ENCODE peak calls at places on chromosomes 3 and 15, in five cellular contexts. K, Q, W, C and Z are unnamed samples.

GRCh38 chr3:98855811-98856400 is 45.6 kb downstream of the DCBLD2 start:
- DNase-seq in K (peak), Q (no peak), W (no peak), C (no peak), Z (no peak)

GRCh38 chr15:69976366-69976994 is 121.2 kb downstream of the TLE3 start:
- DNase-seq in K (peak), Q (no peak), W (peak), C (no peak), Z (peak)

GRCh38 chr3:161273589-161274218 is 52.6 kb downstream of the NMD3 start:
- DNase-seq in K (peak), Q (no peak), W (peak), C (no peak), Z (peak)

GRCh38 chr3:69425249-69425648 is 39.4 kb upstream of the FRMD4B start:
- DNase-seq in K (peak), Q (peak), W (peak), C (no peak), Z (peak)

GRCh38 chr3:184552863-184553262 is 8.7 kb upstream of the EPHB3 start:
- DNase-seq in K (no peak), Q (no peak), W (no peak), C (no peak), Z (no peak)

GRCh38 chr3:102733811-102734574 is 299.2 kb downstream of the ZPLD1 start:
- DNase-seq in K (no peak), Q (no peak), W (no peak), C (no peak), Z (no peak)

GRCh38 chr3:94607778-94608177 is 544.9 kb downstream of the NSUN3 start:
- DNase-seq in K (no peak), Q (no peak), W (no peak), C (no peak), Z (no peak)

GRCh38 chr15:71526061-71526460 is 284.3 kb upstream of the NR2E3 start:
- DNase-seq in K (peak), Q (no peak), W (no peak), C (no peak), Z (no peak)

GRCh38 chr3:25532763-25533162 is 104.7 kb downstream of the RARB start:
- DNase-seq in K (peak), Q (peak), W (no peak), C (no peak), Z (peak)

GRCh38 chr3:194928831-194929594 is 243.3 kb downstream of the FAM43A start:
- DNase-seq in K (no peak), Q (no peak), W (peak), C (no peak), Z (no peak)

GRCh38 chr15:56835598-56836275 is 82.7 kb upstream of the TCF12 start:
- DNase-seq in K (peak), Q (no peak), W (no peak), C (peak), Z (no peak)

GRCh38 chr15:99102332-99103235 is 2.3 kb upstream of the SYNM start:
- DNase-seq in K (no peak), Q (no peak), W (no peak), C (peak), Z (no peak)

GRCh38 chr15:83248944-83249343 is 35.5 kb downstream of the BNC1 start:
- DNase-seq in K (no peak), Q (no peak), W (no peak), C (no peak), Z (no peak)

DNA sequence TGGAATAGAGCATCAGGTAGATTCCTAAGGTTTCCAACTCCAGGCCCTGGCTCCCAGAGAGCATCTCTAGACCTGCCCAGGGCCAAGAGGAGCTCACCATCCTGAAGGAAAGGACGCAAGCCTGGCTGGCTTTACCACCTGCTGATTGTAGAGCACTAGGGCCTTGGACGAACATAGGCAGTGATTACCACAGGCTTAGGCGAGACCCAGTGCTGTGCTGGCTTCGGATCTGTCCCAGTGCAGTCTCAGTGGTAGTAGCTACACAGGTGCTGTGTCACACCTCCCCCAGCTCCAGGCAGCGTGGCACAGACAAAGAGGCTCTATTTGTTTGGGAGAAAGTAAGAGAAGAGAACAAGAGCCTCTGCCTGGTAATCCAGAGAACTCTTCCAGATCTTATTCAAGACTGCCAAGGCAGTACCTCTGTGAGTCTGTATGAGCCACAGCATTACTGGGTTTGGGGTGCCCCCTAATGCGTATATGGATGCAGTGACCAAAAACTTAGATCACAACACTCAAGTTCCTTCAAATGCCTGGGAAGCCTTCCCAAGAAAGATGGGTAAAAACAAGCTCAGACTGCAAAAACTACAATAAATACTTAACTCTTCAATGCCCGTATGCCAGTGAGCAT is 25.4 kb downstream of the ISG20 start:
- DNase-seq in K (no peak), Q (no peak), W (no peak), C (no peak), Z (peak)
- TF ChIP-seq CTCF in K (no peak), Q (peak), W (no peak), C (peak), Z (peak)

DNA sequence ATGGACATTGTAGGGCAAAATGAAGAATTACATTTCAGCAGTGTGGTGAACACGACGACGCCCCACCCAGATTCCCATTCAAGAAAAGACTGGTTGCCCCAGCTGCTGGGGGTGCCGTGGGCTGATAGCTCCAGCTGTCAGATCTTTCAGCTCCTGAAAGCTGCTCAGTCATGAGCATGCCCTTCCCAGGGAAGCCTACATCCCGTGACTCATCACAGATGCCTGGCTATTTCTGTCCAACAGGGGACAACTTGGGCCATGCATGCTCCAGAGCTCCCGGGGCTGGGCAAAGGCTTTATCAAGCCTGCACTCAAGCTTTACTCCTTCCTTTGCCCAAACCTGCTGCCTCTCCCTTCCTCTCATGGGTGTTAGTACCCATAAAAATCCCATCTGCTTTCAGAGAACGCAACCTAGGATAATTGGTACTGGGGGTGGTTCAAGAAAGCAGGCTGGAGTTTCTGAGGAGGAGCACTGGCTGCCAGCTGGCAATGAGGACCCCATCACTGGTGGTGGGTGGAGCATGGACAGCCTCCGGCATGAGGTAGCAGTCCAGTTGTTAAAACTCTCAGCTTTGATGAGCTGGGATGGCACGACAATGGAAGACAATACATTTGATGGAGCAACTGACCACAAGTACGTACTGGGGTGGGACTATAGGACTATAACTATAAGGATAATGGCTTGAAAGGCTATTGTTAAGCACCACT is 16.4 kb upstream of the ST8SIA2 start:
- DNase-seq in K (no peak), Q (no peak), W (no peak), C (no peak), Z (no peak)
- TF ChIP-seq CTCF in K (no peak), Q (no peak), W (no peak), C (no peak), Z (no peak)

GRCh38 chr3:47276558-47276957 is 6.0 kb downstream of the KIF9 start:
- DNase-seq in K (no peak), Q (no peak), W (no peak), C (no peak), Z (no peak)

GRCh38 chr3:47273564-47273963 is 9.0 kb downstream of the KIF9 start:
- DNase-seq in K (no peak), Q (no peak), W (no peak), C (no peak), Z (no peak)
- TF ChIP-seq CTCF in K (no peak), Q (no peak), W (no peak), C (no peak), Z (no peak)

GRCh38 chr3:139937674-139938279 is 2.8 kb downstream of the CLSTN2 start:
- DNase-seq in K (peak), Q (peak), W (peak), C (peak), Z (peak)

GRCh38 chr3:139934557-139935070 is 371 bp upstream of the CLSTN2 start:
- DNase-seq in K (no peak), Q (no peak), W (peak), C (peak), Z (peak)

GRCh38 chr3:139939681-139940190 is 4.8 kb downstream of the CLSTN2 start:
- DNase-seq in K (no peak), Q (no peak), W (no peak), C (no peak), Z (no peak)

GRCh38 chr3:139935866-139936817 is 1.2 kb downstream of the CLSTN2 start:
- DNase-seq in K (no peak), Q (no peak), W (peak), C (peak), Z (no peak)

DNA sequence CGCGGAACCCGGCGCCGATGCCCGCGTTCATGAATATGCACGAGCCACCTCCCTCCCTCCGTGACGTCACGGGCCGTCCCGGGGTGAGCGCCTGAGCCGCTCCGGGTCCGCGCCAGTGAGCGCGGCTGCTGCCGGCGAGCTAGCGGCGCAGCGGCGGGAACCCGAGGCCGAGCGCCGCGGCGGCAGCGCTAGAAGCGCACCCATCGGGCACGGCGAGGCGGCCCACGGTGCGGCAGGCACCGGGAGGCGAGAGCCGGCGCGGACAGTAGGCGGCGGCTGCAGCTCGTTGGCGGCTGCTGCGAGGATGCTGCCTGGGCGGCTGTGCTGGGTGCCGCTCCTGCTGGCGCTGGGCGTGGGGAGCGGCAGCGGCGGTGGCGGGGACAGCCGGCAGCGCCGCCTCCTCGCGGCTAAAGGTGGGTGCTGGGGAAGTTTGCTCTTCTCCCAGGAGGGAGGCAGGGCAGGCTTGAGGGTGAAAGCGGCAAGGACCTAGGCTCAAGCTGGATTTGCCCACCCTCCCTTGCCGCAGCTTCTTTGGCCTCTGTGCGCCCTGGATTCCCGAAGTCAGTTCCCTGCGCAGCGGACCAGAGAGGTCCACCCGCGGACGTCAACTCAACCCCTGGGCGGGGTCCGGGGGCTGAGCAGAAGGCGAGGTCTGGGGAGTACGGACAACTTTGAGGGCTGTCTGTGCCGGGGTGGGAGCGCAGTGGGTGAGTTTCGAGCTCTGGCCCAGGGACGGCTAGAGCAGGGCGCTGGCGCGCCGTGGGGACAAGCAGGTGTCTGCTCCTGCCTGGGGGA is at the start of gene CLSTN2:
- DNase-seq in K (no peak), Q (no peak), W (peak), C (peak), Z (peak)
- TF ChIP-seq CTCF in K (no peak), Q (no peak), W (peak), C (peak), Z (no peak)

GRCh38 chr3:186722457-186722856 is 5.3 kb downstream of the KNG1 start:
- DNase-seq in K (no peak), Q (no peak), W (no peak), C (no peak), Z (no peak)
- TF ChIP-seq CTCF in K (no peak), Q (peak), W (no peak), C (no peak), Z (no peak)

GRCh38 chr15:80275946-80276345 is 23.9 kb upstream of the CTXND1 start:
- DNase-seq in K (peak), Q (no peak), W (no peak), C (no peak), Z (no peak)
- TF ChIP-seq CTCF in K (no peak), Q (no peak), W (no peak), C (no peak), Z (no peak)